ENCODE peak calls at places on chromosome 13, in eight cellular contexts. One of them, this sample, is unnamed. For H3K9me2 and H4K20me1, the result is how much of the 10 kb centered on the place peaks cover.

GRCh38 chr13:33547035-33547434 is 261.5 kb upstream of the STARD13 start:
- DNase-seq in OCI-LY7: no peak
- DNase-seq in SK-N-SH: no peak
- DNase-seq in GM23338: no peak
- DNase-seq in Karpas-422: peak
- DNase-seq in MM.1S: no peak
- DNase-seq in HCT116: no peak
- DNase-seq in PC-9: no peak
- DNase-seq in this sample: no peak

GRCh38 chr13:19597523-19597922 is 35.9 kb upstream of the MPHOSPH8 start:
- DNase-seq in HCT116: no peak
- DNase-seq in SK-N-SH: no peak
- DNase-seq in PC-9: no peak
- DNase-seq in GM23338: no peak
- DNase-seq in OCI-LY7: no peak
- DNase-seq in MM.1S: no peak
- DNase-seq in Karpas-422: no peak
- DNase-seq in this sample: peak

GRCh38 chr13:80551650-80552497 is 210.9 kb upstream of the SPRY2 start:
- DNase-seq in MM.1S: no peak
- DNase-seq in Karpas-422: no peak
- DNase-seq in GM23338: no peak
- DNase-seq in HCT116: no peak
- DNase-seq in SK-N-SH: no peak
- DNase-seq in PC-9: no peak
- DNase-seq in OCI-LY7: no peak
- DNase-seq in this sample: no peak

GRCh38 chr13:46778879-46779278 is 18.1 kb downstream of the ESD start:
- DNase-seq in OCI-LY7: no peak
- DNase-seq in HCT116: no peak
- DNase-seq in SK-N-SH: no peak
- DNase-seq in GM23338: no peak
- DNase-seq in Karpas-422: no peak
- DNase-seq in MM.1S: no peak
- DNase-seq in PC-9: no peak
- DNase-seq in this sample: peak

GRCh38 chr13:33125821-33126570 is 109.8 kb downstream of the KL start:
- DNase-seq in PC-9: peak
- DNase-seq in GM23338: peak
- DNase-seq in HCT116: peak
- DNase-seq in MM.1S: no peak
- DNase-seq in Karpas-422: peak
- DNase-seq in OCI-LY7: no peak
- DNase-seq in SK-N-SH: no peak
- DNase-seq in this sample: peak

GRCh38 chr13:71699342-71699741 is 167.7 kb downstream of the DACH1 start:
- DNase-seq in MM.1S: no peak
- DNase-seq in HCT116: no peak
- DNase-seq in Karpas-422: no peak
- DNase-seq in PC-9: no peak
- DNase-seq in SK-N-SH: no peak
- DNase-seq in GM23338: no peak
- DNase-seq in OCI-LY7: no peak
- DNase-seq in this sample: no peak

GRCh38 chr13:46405457-46405856 is 18.4 kb upstream of the RUBCNL start:
- DNase-seq in OCI-LY7: no peak
- DNase-seq in PC-9: no peak
- DNase-seq in MM.1S: no peak
- DNase-seq in SK-N-SH: no peak
- DNase-seq in Karpas-422: peak
- DNase-seq in HCT116: no peak
- DNase-seq in GM23338: no peak
- DNase-seq in this sample: no peak

GRCh38 chr13:80083516-80084085 is 257.3 kb downstream of the SPRY2 start:
- DNase-seq in MM.1S: no peak
- DNase-seq in PC-9: no peak
- DNase-seq in HCT116: no peak
- DNase-seq in GM23338: no peak
- DNase-seq in Karpas-422: no peak
- DNase-seq in OCI-LY7: no peak
- DNase-seq in SK-N-SH: no peak
- DNase-seq in this sample: peak

GRCh38 chr13:36454962-36455361 is 22.7 kb downstream of the CCNA1 start:
- DNase-seq in MM.1S: peak
- DNase-seq in PC-9: no peak
- DNase-seq in Karpas-422: no peak
- DNase-seq in GM23338: no peak
- DNase-seq in SK-N-SH: peak
- DNase-seq in OCI-LY7: no peak
- DNase-seq in HCT116: no peak
- DNase-seq in this sample: no peak

GRCh38 chr13:75705395-75705794 is 69.3 kb downstream of the LMO7 start:
- DNase-seq in GM23338: no peak
- DNase-seq in MM.1S: no peak
- DNase-seq in Karpas-422: no peak
- DNase-seq in PC-9: no peak
- DNase-seq in SK-N-SH: no peak
- DNase-seq in HCT116: peak
- DNase-seq in OCI-LY7: no peak
- DNase-seq in this sample: peak

GRCh38 chr13:43080199-43080598 is 56.8 kb downstream of the DNAJC15 start:
- DNase-seq in HCT116: no peak
- DNase-seq in MM.1S: no peak
- DNase-seq in Karpas-422: no peak
- DNase-seq in OCI-LY7: no peak
- DNase-seq in PC-9: no peak
- DNase-seq in GM23338: no peak
- DNase-seq in SK-N-SH: no peak
- DNase-seq in this sample: no peak

GRCh38 chr13:62280590-62280989 is 864.9 kb upstream of the PCDH20 start:
- DNase-seq in PC-9: no peak
- DNase-seq in HCT116: no peak
- DNase-seq in GM23338: no peak
- DNase-seq in OCI-LY7: peak
- DNase-seq in Karpas-422: peak
- DNase-seq in MM.1S: peak
- DNase-seq in SK-N-SH: no peak
- DNase-seq in this sample: no peak

GRCh38 chr13:105957769-105958438 is 577.6 kb downstream of the EFNB2 start:
- DNase-seq in GM23338: no peak
- DNase-seq in HCT116: no peak
- DNase-seq in SK-N-SH: no peak
- DNase-seq in PC-9: no peak
- DNase-seq in Karpas-422: no peak
- DNase-seq in OCI-LY7: no peak
- DNase-seq in MM.1S: no peak
- DNase-seq in this sample: no peak

GRCh38 chr13:20359335-20359734 is 127.2 kb upstream of the GJB6 start:
- DNase-seq in PC-9: peak
- DNase-seq in MM.1S: no peak
- DNase-seq in GM23338: no peak
- DNase-seq in OCI-LY7: no peak
- DNase-seq in HCT116: peak
- DNase-seq in Karpas-422: no peak
- DNase-seq in SK-N-SH: no peak
- DNase-seq in this sample: peak

GRCh38 chr13:113981201-113981605 is 7.3 kb upstream of the C13orf46 start:
- DNase-seq in GM23338: no peak
- DNase-seq in HCT116: peak
- DNase-seq in MM.1S: no peak
- DNase-seq in SK-N-SH: no peak
- DNase-seq in Karpas-422: no peak
- DNase-seq in PC-9: peak
- DNase-seq in OCI-LY7: no peak
- DNase-seq in this sample: peak

GRCh38 chr13:98549728-98550317 is 27.1 kb downstream of the STK24 start:
- DNase-seq in OCI-LY7: no peak
- DNase-seq in SK-N-SH: no peak
- DNase-seq in Karpas-422: no peak
- DNase-seq in PC-9: no peak
- DNase-seq in GM23338: no peak
- DNase-seq in MM.1S: no peak
- DNase-seq in HCT116: no peak
- DNase-seq in this sample: peak

GRCh38 chr13:22499919-22500318 is 680.9 kb upstream of the SGCG start:
- DNase-seq in SK-N-SH: no peak
- DNase-seq in PC-9: no peak
- DNase-seq in MM.1S: no peak
- DNase-seq in Karpas-422: no peak
- DNase-seq in OCI-LY7: no peak
- DNase-seq in GM23338: no peak
- DNase-seq in HCT116: no peak
- DNase-seq in this sample: no peak

GRCh38 chr13:69458013-69458412 is 649.6 kb upstream of the ATXN8OS start:
- DNase-seq in PC-9: no peak
- DNase-seq in GM23338: no peak
- DNase-seq in MM.1S: no peak
- DNase-seq in HCT116: no peak
- DNase-seq in OCI-LY7: no peak
- DNase-seq in Karpas-422: no peak
- DNase-seq in SK-N-SH: peak
- DNase-seq in this sample: no peak

GRCh38 chr13:32134241-32134801 is 102.7 kb downstream of the FRY start:
- DNase-seq in MM.1S: no peak
- DNase-seq in HCT116: no peak
- DNase-seq in PC-9: no peak
- DNase-seq in GM23338: no peak
- DNase-seq in Karpas-422: no peak
- DNase-seq in OCI-LY7: no peak
- DNase-seq in SK-N-SH: no peak
- DNase-seq in this sample: peak

GRCh38 chr13:105165449-105166125 is 1369.9 kb downstream of the EFNB2 start:
- DNase-seq in MM.1S: peak
- DNase-seq in Karpas-422: no peak
- DNase-seq in GM23338: no peak
- DNase-seq in SK-N-SH: no peak
- DNase-seq in HCT116: no peak
- DNase-seq in PC-9: no peak
- DNase-seq in OCI-LY7: no peak
- DNase-seq in this sample: no peak

GRCh38 chr13:59094149-59094548 is 1069.6 kb downstream of the DIAPH3 start:
- DNase-seq in SK-N-SH: no peak
- DNase-seq in PC-9: no peak
- DNase-seq in GM23338: no peak
- DNase-seq in Karpas-422: no peak
- DNase-seq in MM.1S: no peak
- DNase-seq in HCT116: no peak
- DNase-seq in OCI-LY7: no peak
- DNase-seq in this sample: no peak

GRCh38 chr13:45417790-45418534 is at the start of gene SLC25A30:
- DNase-seq in Karpas-422: peak
- DNase-seq in OCI-LY7: peak
- DNase-seq in PC-9: peak
- DNase-seq in SK-N-SH: peak
- DNase-seq in MM.1S: peak
- DNase-seq in GM23338: peak
- DNase-seq in HCT116: peak
- DNase-seq in this sample: peak

GRCh38 chr13:106291006-106291405 is 244.5 kb downstream of the EFNB2 start:
- DNase-seq in PC-9: peak
- DNase-seq in OCI-LY7: no peak
- DNase-seq in HCT116: no peak
- DNase-seq in SK-N-SH: no peak
- DNase-seq in GM23338: no peak
- DNase-seq in Karpas-422: no peak
- DNase-seq in MM.1S: no peak
- DNase-seq in this sample: peak

GRCh38 chr13:34655554-34655953 is 286.5 kb upstream of the NBEA start:
- DNase-seq in Karpas-422: no peak
- DNase-seq in GM23338: no peak
- DNase-seq in PC-9: no peak
- DNase-seq in SK-N-SH: no peak
- DNase-seq in HCT116: no peak
- DNase-seq in MM.1S: no peak
- DNase-seq in OCI-LY7: no peak
- DNase-seq in this sample: no peak
- H3K9me2 ChIP-seq in Karpas-422: under half
- H3K9me2 ChIP-seq in GM23338: under half
- H3K9me2 ChIP-seq in PC-9: under half
- H3K9me2 ChIP-seq in SK-N-SH: under half
- H3K9me2 ChIP-seq in HCT116: under half
- H3K9me2 ChIP-seq in MM.1S: under half
- H3K9me2 ChIP-seq in OCI-LY7: under half
- H3K9me2 ChIP-seq in this sample: under half

DNA sequence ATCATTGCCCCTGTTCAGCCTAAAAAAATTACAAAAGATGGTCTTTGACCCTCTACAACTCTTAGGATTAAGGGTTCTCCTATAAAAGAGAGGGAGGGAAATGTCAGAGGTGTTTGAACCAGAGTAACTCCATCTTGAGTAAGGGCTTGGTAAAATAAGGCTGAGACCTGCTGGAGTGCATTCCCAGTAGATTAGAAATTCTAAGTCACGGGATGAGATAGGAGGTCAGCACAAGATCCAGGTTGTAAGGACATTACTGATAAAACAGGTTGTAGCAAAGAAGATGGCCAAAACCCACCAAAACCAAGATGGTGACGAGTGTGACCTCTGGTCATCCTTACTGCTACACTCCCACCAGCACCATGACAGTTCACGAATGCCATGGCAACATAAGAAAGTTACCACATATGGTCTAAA is 48.7 kb upstream of the ANKRD10 start:
- DNase-seq in HCT116: no peak
- DNase-seq in Karpas-422: no peak
- DNase-seq in OCI-LY7: no peak
- DNase-seq in PC-9: no peak
- DNase-seq in SK-N-SH: no peak
- DNase-seq in GM23338: no peak
- DNase-seq in MM.1S: no peak
- DNase-seq in this sample: no peak
- H3K4me2 ChIP-seq in HCT116: peak
- H3K4me2 ChIP-seq in Karpas-422: no peak
- H3K4me2 ChIP-seq in OCI-LY7: no peak
- H3K4me2 ChIP-seq in PC-9: no peak
- H3K4me2 ChIP-seq in SK-N-SH: no peak
- H3K4me2 ChIP-seq in GM23338: no peak
- H3K4me2 ChIP-seq in MM.1S: no peak
- H3K4me2 ChIP-seq in this sample: no peak

GRCh38 chr13:91359566-91359965 is 12.1 kb downstream of the MIR17HG start:
- DNase-seq in PC-9: no peak
- DNase-seq in Karpas-422: peak
- DNase-seq in MM.1S: no peak
- DNase-seq in GM23338: no peak
- DNase-seq in OCI-LY7: peak
- DNase-seq in SK-N-SH: no peak
- DNase-seq in HCT116: no peak
- DNase-seq in this sample: no peak
- H4K20me1 ChIP-seq in PC-9: under half
- H4K20me1 ChIP-seq in Karpas-422: under half
- H4K20me1 ChIP-seq in MM.1S: under half
- H4K20me1 ChIP-seq in GM23338: under half
- H4K20me1 ChIP-seq in OCI-LY7: half or more
- H4K20me1 ChIP-seq in SK-N-SH: under half
- H4K20me1 ChIP-seq in HCT116: under half
- H4K20me1 ChIP-seq in this sample: under half

DNA sequence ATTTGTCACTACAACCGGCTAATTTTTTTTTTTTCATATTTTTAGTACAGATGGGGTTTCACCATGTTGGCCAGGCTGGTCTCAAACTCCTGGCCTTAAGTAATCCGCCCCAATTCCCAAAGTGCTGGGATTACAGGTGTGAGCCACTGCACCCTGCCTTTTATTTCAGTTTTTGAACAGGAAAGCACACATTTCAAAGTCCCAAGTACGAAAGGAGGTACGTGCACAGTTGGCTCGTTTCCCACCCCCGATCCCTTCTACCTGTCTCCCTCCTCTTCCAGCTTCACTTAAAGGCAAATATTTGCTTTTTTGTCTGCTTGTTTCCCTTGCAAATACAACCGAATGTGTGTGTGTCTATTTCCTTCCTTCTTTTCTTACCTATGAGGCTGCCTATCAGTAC is 30.5 kb downstream of the ZIC5 start:
- DNase-seq in Karpas-422: no peak
- DNase-seq in OCI-LY7: no peak
- DNase-seq in PC-9: no peak
- DNase-seq in HCT116: no peak
- DNase-seq in MM.1S: no peak
- DNase-seq in SK-N-SH: no peak
- DNase-seq in GM23338: no peak
- DNase-seq in this sample: no peak
- H3K9me2 ChIP-seq in Karpas-422: under half
- H3K9me2 ChIP-seq in OCI-LY7: under half
- H3K9me2 ChIP-seq in PC-9: under half
- H3K9me2 ChIP-seq in HCT116: under half
- H3K9me2 ChIP-seq in MM.1S: under half
- H3K9me2 ChIP-seq in SK-N-SH: under half
- H3K9me2 ChIP-seq in GM23338: under half
- H3K9me2 ChIP-seq in this sample: under half

This sample was measured in GM23248.